ENCODE peak calls at places on chromosome 14, in six cellular contexts. K, E, T, Z, H and N are unnamed samples.
A peak's percentile ranks its signal among the peaks of the same experiment; 100 is the strongest.

GRCh38 chr14:35435177-35435576 is 30.6 kb upstream of the NFKBIA start:
- DNase-seq in K (no peak), E (no peak), T (no peak), Z (no peak), H (no peak), N (no peak)

GRCh38 chr14:20143911-20144310 is 5.3 kb downstream of the OR4N5 start:
- DNase-seq in K (no peak), E (no peak), T (no peak), Z (no peak), H (no peak), N (no peak)

GRCh38 chr14:90624732-90625444 is 191.3 kb downstream of the TTC7B start:
- DNase-seq in K (no peak), E (no peak), T (no peak), Z (peak; percentile 31), H (no peak), N (no peak)

GRCh38 chr14:63759454-63759853 is 31.6 kb upstream of the SGPP1 start:
- DNase-seq in K (peak; percentile 62), E (no peak), T (peak; percentile 45), Z (no peak), H (no peak), N (no peak)

GRCh38 chr14:41830679-41831078 is 224.0 kb downstream of the LRFN5 start:
- DNase-seq in K (no peak), E (no peak), T (no peak), Z (peak; percentile 1), H (no peak), N (no peak)

GRCh38 chr14:106872619-106873446 is 1346.5 kb downstream of the TMEM121 start:
- DNase-seq in K (peak; percentile 79), E (peak; percentile 92), T (no peak), Z (no peak), H (peak; percentile 61), N (no peak)

GRCh38 chr14:70234066-70234950 is 45.6 kb upstream of the SLC8A3 start:
- DNase-seq in K (no peak), E (no peak), T (no peak), Z (no peak), H (no peak), N (no peak)

GRCh38 chr14:32762886-32763285 is 175.8 kb upstream of the NPAS3 start:
- DNase-seq in K (no peak), E (no peak), T (no peak), Z (no peak), H (no peak), N (no peak)

GRCh38 chr14:25411933-25412757 is 362.2 kb upstream of the STXBP6 start:
- DNase-seq in K (no peak), E (no peak), T (no peak), Z (no peak), H (no peak), N (no peak)

GRCh38 chr14:51185180-51185579 is 54.9 kb upstream of the TMX1 start:
- DNase-seq in K (no peak), E (no peak), T (no peak), Z (no peak), H (no peak), N (no peak)

GRCh38 chr14:99627100-99627499 is 17.8 kb upstream of the HHIPL1 start:
- DNase-seq in K (no peak), E (no peak), T (no peak), Z (no peak), H (no peak), N (no peak)

GRCh38 chr14:22600027-22600426 is 1.9 kb downstream of the ABHD4 start:
- DNase-seq in K (no peak), E (no peak), T (no peak), Z (no peak), H (no peak), N (no peak)